ENCODE peak calls at places on chromosomes 7 and 10, in eight cellular contexts. H is A549, G is IMR-90, S is HCT116, R is thoracic aorta, M is MM.1S, Y is keratinocyte, F is brain microvascular endothelial cell. O is an unnamed sample.
A peak's percentile ranks its signal among the peaks of the same experiment; 100 is the strongest.

GRCh38 chr7:108094375-108094774 is 35.8 kb downstream of the LAMB4 start:
- DNase-seq in H (no peak), G (peak; percentile 76), S (no peak), R (no peak), M (no peak), Y (no peak), F (no peak), O (no peak)

GRCh38 chr10:121956111-121957061 is 18.6 kb downstream of the NSMCE4A start:
- DNase-seq in H (no peak), G (peak; percentile 73), S (no peak), R (no peak), M (no peak), Y (no peak), F (peak; percentile 43), O (no peak)

GRCh38 chr10:128318868-128319267 is 192.6 kb upstream of the MKI67 start:
- DNase-seq in H (no peak), G (no peak), S (no peak), R (no peak), M (no peak), Y (no peak), F (no peak), O (no peak)

GRCh38 chr7:23593706-23594105 is 3.5 kb upstream of the CCDC126 start:
- DNase-seq in H (no peak), G (no peak), S (no peak), R (no peak), M (no peak), Y (no peak), F (no peak), O (no peak)

GRCh38 chr10:77001186-77001585 is 636.4 kb downstream of the KCNMA1 start:
- DNase-seq in H (no peak), G (no peak), S (no peak), R (no peak), M (no peak), Y (no peak), F (no peak), O (no peak)

GRCh38 chr7:38451840-38452239 is 178.4 kb upstream of the TARP start:
- DNase-seq in H (peak; percentile 9), G (peak; percentile 62), S (peak; percentile 10), R (no peak), M (peak; percentile 39), Y (no peak), F (peak; percentile 29), O (no peak)

GRCh38 chr10:72693599-72693915 is 1.6 kb downstream of the MCU start:
- DNase-seq in H (no peak), G (no peak), S (no peak), R (no peak), M (no peak), Y (no peak), F (no peak), O (no peak)

GRCh38 chr10:72319416-72320254 is 35.1 kb downstream of the DNAJB12 start:
- DNase-seq in H (peak; percentile 73), G (peak; percentile 89), S (peak; percentile 75), R (peak; percentile 52), M (peak; percentile 93), Y (peak; percentile 100), F (peak; percentile 82), O (peak; percentile 86)

GRCh38 chr10:70669732-70670317 is 2.5 kb upstream of the ADAMTS14 start:
- DNase-seq in H (no peak), G (no peak), S (no peak), R (no peak), M (no peak), Y (no peak), F (no peak), O (peak; percentile 33)

GRCh38 chr7:79452032-79452494 is 1.4 kb downstream of the MAGI2 start:
- DNase-seq in H (peak; percentile 90), G (peak; percentile 82), S (no peak), R (peak; percentile 81), M (no peak), Y (no peak), F (peak; percentile 71), O (peak; percentile 92)

GRCh38 chr7:22184549-22185199 is 172.3 kb downstream of the RAPGEF5 start:
- DNase-seq in H (no peak), G (no peak), S (no peak), R (no peak), M (no peak), Y (no peak), F (no peak), O (no peak)

GRCh38 chr7:70072220-70072619 is 473.9 kb downstream of the AUTS2 start:
- DNase-seq in H (no peak), G (peak; percentile 3), S (no peak), R (no peak), M (peak; percentile 68), Y (no peak), F (no peak), O (no peak)

GRCh38 chr10:9605231-9605630 is 1412.4 kb upstream of the CELF2 start:
- DNase-seq in H (no peak), G (no peak), S (no peak), R (no peak), M (no peak), Y (no peak), F (no peak), O (no peak)

GRCh38 chr10:9613338-9613737 is 1404.3 kb upstream of the CELF2 start:
- DNase-seq in H (no peak), G (peak; percentile 16), S (no peak), R (no peak), M (peak; percentile 62), Y (no peak), F (no peak), O (no peak)

GRCh38 chr10:9603972-9604371 is 1413.7 kb upstream of the CELF2 start:
- DNase-seq in H (no peak), G (no peak), S (no peak), R (no peak), M (no peak), Y (no peak), F (no peak), O (no peak)

GRCh38 chr10:9602930-9603459 is 1414.7 kb upstream of the CELF2 start:
- DNase-seq in H (no peak), G (no peak), S (no peak), R (no peak), M (no peak), Y (no peak), F (no peak), O (no peak)

DNA sequence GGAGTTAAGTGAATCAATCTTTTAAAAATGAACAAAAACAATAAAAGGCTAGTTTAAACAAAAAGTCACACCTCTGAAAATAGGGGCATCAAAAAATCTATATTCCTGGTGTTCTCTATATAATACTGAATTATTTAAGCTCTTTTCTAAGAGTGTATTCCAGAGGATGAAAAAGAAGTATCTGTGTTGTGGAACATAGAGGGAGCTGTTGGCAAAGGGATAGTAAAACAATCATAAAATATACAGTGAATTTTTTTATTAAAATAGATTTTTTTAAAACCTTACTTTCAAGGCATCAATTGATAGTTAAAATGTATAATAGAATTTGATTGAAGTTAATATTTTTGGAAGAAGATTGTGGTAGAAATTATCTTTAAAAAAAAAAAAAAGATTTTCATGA is 1409.1 kb upstream of the CELF2 start:
- DNase-seq in H (no peak), G (peak; percentile 50), S (no peak), R (no peak), M (no peak), Y (no peak), F (no peak), O (no peak)
- TF ChIP-seq CTCF in H (no peak), G (peak; percentile 82), S (no peak), R (peak; percentile 24), M (no peak), Y (no peak), F (peak; percentile 27), O (peak; percentile 25)

GRCh38 chr7:6106140-6106904 is 75.1 kb downstream of the ANKRD61 start:
- DNase-seq in H (no peak), G (peak; percentile 38), S (peak; percentile 71), R (no peak), M (peak; percentile 50), Y (no peak), F (peak; percentile 25), O (no peak)
- H3K27ac ChIP-seq in H (peak overlapping the region; percentile 96), G (peak overlapping the region; percentile 2), S (peak overlapping the region; percentile 16), R (peak overlapping the region; percentile 74), M (peak overlapping the region; percentile 66), Y (peak overlapping the region; percentile 53), F (peak overlapping the region; percentile 51), O (no peak overlapping the region)

DNA sequence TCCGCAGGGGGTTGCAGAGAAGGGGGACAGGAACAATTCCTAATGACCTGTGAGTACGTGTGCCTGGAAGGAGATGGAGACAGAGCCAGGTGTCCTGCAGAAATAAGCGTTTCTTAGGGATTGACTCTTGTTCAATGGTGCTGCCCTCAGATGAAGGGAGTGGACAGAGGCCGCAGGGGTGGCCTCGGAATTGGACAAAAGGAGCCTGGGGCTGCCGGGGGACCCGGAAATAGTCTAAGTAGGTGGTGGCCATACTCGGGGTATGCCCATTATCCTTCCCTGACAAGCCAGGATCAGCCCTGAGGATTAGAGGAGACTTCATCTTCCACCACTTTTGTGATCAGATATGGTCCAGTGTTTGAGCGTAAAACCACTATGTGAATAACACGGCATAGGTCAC is 39.2 kb downstream of the ELFN1 start:
- DNase-seq in H (no peak), G (no peak), S (no peak), R (no peak), M (no peak), Y (no peak), F (no peak), O (no peak)
- H3K4me3 ChIP-seq in H (no peak overlapping the region), G (no peak overlapping the region), S (no peak overlapping the region), R (no peak overlapping the region), M (no peak overlapping the region), Y (no peak overlapping the region), F (no peak overlapping the region), O (no peak overlapping the region)

GRCh38 chr7:78435355-78435754 is 636.8 kb downstream of the PHTF2 start:
- DNase-seq in H (no peak), G (no peak), S (no peak), R (no peak), M (no peak), Y (no peak), F (no peak), O (peak; percentile 35)

GRCh38 chr7:78434281-78434680 is 635.7 kb downstream of the PHTF2 start:
- DNase-seq in H (no peak), G (no peak), S (no peak), R (no peak), M (no peak), Y (no peak), F (no peak), O (no peak)

GRCh38 chr7:78437118-78437517 is 638.5 kb downstream of the PHTF2 start:
- DNase-seq in H (no peak), G (peak; percentile 78), S (no peak), R (no peak), M (no peak), Y (no peak), F (no peak), O (no peak)

GRCh38 chr7:78441737-78442136 is 643.2 kb downstream of the PHTF2 start:
- DNase-seq in H (no peak), G (no peak), S (no peak), R (no peak), M (no peak), Y (no peak), F (no peak), O (no peak)

DNA sequence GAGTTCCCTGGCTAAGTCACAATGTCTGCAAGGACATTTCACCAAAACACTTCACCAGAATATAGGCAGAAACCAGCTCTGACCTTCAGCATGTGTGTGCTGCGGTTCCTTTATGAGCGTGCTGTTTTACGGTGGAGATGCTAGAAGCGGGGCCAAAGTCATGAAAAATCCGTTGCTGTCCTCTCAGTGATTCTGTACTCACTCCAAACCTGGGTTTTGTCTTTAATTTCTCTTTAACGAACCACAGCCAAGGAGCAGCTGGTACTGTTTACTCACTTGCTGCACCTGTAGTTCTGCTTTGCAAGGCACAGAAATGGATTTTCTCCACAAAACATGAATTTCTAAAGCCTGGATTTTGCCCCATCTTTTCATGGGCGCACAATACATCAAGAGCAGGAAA is 639.9 kb downstream of the PHTF2 start:
- DNase-seq in H (no peak), G (no peak), S (no peak), R (no peak), M (no peak), Y (no peak), F (no peak), O (no peak)
- TF ChIP-seq CTCF in H (no peak), G (no peak), S (no peak), R (no peak), M (no peak), Y (no peak), F (no peak), O (no peak)

O was measured in dorsolateral prefrontal cortex.